ENCODE peak calls at places on chromosome 17, in six cellular contexts. K is fibroblast of the aortic adventitia, W is AG04450, F is hepatocyte, P is uterus, O is DND-41. N is an unnamed sample.

GRCh38 chr17:5485270-5486205 is at the start of gene DERL2:
- DNase-seq in K (peak), W (no peak), F (peak), P (no peak), O (no peak), N (no peak)

GRCh38 chr17:59901604-59902003 is 8.7 kb downstream of the RPS6KB1 start:
- DNase-seq in K (no peak), W (no peak), F (no peak), P (no peak), O (no peak), N (no peak)

GRCh38 chr17:59893617-59894100 is 738 bp downstream of the RPS6KB1 start:
- DNase-seq in K (peak), W (no peak), F (peak), P (no peak), O (peak), N (peak)

GRCh38 chr17:28008526-28008925 is 34.0 kb upstream of the NLK start:
- DNase-seq in K (peak), W (peak), F (peak), P (no peak), O (peak), N (peak)

GRCh38 chr17:63171428-63172205 is 205.6 kb downstream of the TANC2 start:
- DNase-seq in K (peak), W (no peak), F (no peak), P (no peak), O (no peak), N (no peak)

GRCh38 chr17:55705847-55706246 is 16.8 kb downstream of the TMEM100 start:
- DNase-seq in K (no peak), W (no peak), F (no peak), P (no peak), O (no peak), N (peak)

GRCh38 chr17:50697076-50697475 is 10.6 kb downstream of the ANKRD40 start:
- DNase-seq in K (no peak), W (no peak), F (no peak), P (no peak), O (no peak), N (no peak)

GRCh38 chr17:29368926-29369325 is 21.2 kb upstream of the TAOK1 start:
- DNase-seq in K (no peak), W (no peak), F (no peak), P (no peak), O (no peak), N (no peak)

GRCh38 chr17:64002658-64003525 is 4.7 kb downstream of the PRR29 start:
- DNase-seq in K (no peak), W (no peak), F (no peak), P (peak), O (no peak), N (no peak)

GRCh38 chr17:61429274-61429673 is 22.9 kb upstream of the TBX4 start:
- DNase-seq in K (no peak), W (no peak), F (no peak), P (no peak), O (no peak), N (no peak)

GRCh38 chr17:68199837-68200688 is 47.8 kb upstream of the AMZ2 start:
- DNase-seq in K (peak), W (no peak), F (no peak), P (no peak), O (no peak), N (no peak)

GRCh38 chr17:62824290-62825135 is 16.4 kb upstream of the MARCHF10 start:
- DNase-seq in K (peak), W (peak), F (peak), P (no peak), O (no peak), N (peak)

GRCh38 chr17:28324776-28325175 is 5.8 kb downstream of the TMEM97 start:
- DNase-seq in K (no peak), W (no peak), F (no peak), P (no peak), O (no peak), N (no peak)

GRCh38 chr17:44804301-44805061 is 25.6 kb downstream of the GJC1 start:
- DNase-seq in K (no peak), W (no peak), F (peak), P (peak), O (no peak), N (no peak)

GRCh38 chr17:67624886-67625656 is 92.7 kb upstream of the NOL11 start:
- DNase-seq in K (no peak), W (no peak), F (no peak), P (no peak), O (no peak), N (no peak)

GRCh38 chr17:51257150-51258081 is 2.4 kb downstream of the MBTD1 start:
- DNase-seq in K (no peak), W (no peak), F (no peak), P (no peak), O (no peak), N (peak)

GRCh38 chr17:14373587-14374259 is 72.8 kb downstream of the HS3ST3B1 start:
- DNase-seq in K (peak), W (no peak), F (peak), P (no peak), O (no peak), N (peak)

GRCh38 chr17:3827124-3827773 is 18.8 kb downstream of the NCBP3 start:
- DNase-seq in K (peak), W (no peak), F (peak), P (peak), O (peak), N (peak)

GRCh38 chr17:66143657-66144282 is 48.2 kb downstream of the CEP112 start:
- DNase-seq in K (no peak), W (no peak), F (no peak), P (no peak), O (no peak), N (no peak)

GRCh38 chr17:60330731-60331130 is 61.2 kb downstream of the USP32 start:
- DNase-seq in K (peak), W (no peak), F (no peak), P (no peak), O (no peak), N (no peak)

GRCh38 chr17:7219812-7220592 is at the start of the genes ACADVL and DLG4:
- DNase-seq in K (peak), W (peak), F (peak), P (peak), O (peak), N (peak)

GRCh38 chr17:4708436-4708835 is 2.0 kb upstream of the ARRB2 start:
- DNase-seq in K (no peak), W (no peak), F (no peak), P (no peak), O (peak), N (no peak)

GRCh38 chr17:60087882-60088669 is 9.4 kb upstream of the HEATR6 start:
- DNase-seq in K (peak), W (no peak), F (peak), P (no peak), O (no peak), N (peak)

GRCh38 chr17:78748048-78748729 is 33.9 kb downstream of the CYTH1 start:
- DNase-seq in K (no peak), W (no peak), F (no peak), P (no peak), O (no peak), N (peak)

GRCh38 chr17:32876414-32877163 is at the start of gene MYO1D:
- DNase-seq in K (no peak), W (no peak), F (peak), P (peak), O (no peak), N (peak)

GRCh38 chr17:50114849-50115357 is 15.1 kb downstream of the SAMD14 start:
- DNase-seq in K (peak), W (no peak), F (peak), P (no peak), O (peak), N (peak)

GRCh38 chr17:51372345-51373004 is 112.1 kb downstream of the UTP18 start:
- DNase-seq in K (peak), W (no peak), F (peak), P (no peak), O (peak), N (peak)

GRCh38 chr17:2084766-2085647 is 30.1 kb downstream of the HIC1 start:
- DNase-seq in K (peak), W (peak), F (peak), P (peak), O (no peak), N (peak)

GRCh38 chr17:49496183-49496865 is 1.2 kb downstream of the NGFR start:
- DNase-seq in K (peak), W (no peak), F (peak), P (peak), O (no peak), N (no peak)

GRCh38 chr17:14042411-14042810 is 26.9 kb upstream of the COX10 start:
- DNase-seq in K (no peak), W (no peak), F (no peak), P (no peak), O (no peak), N (no peak)

GRCh38 chr17:29390856-29391631 is 881 bp downstream of the TAOK1 start:
- DNase-seq in K (no peak), W (no peak), F (peak), P (peak), O (peak), N (peak)

GRCh38 chr17:64209983-64210382 is 53.1 kb downstream of the TEX2 start:
- DNase-seq in K (no peak), W (no peak), F (no peak), P (no peak), O (no peak), N (peak)

GRCh38 chr17:83111516-83112282 is 32.3 kb downstream of the METRNL start:
- DNase-seq in K (no peak), W (no peak), F (no peak), P (no peak), O (no peak), N (no peak)

GRCh38 chr17:63984651-63985386 is 12.1 kb upstream of the SCN4A start:
- DNase-seq in K (peak), W (peak), F (peak), P (peak), O (peak), N (peak)

GRCh38 chr17:47952181-47953021 is 5.3 kb downstream of the PRR15L start:
- DNase-seq in K (no peak), W (no peak), F (peak), P (no peak), O (no peak), N (no peak)

GRCh38 chr17:35449371-35449931 is 885 bp upstream of the SLFN13 start:
- DNase-seq in K (peak), W (no peak), F (peak), P (no peak), O (no peak), N (no peak)

GRCh38 chr17:78960945-78961344 is 18.8 kb downstream of the LGALS3BP start:
- DNase-seq in K (peak), W (no peak), F (no peak), P (no peak), O (no peak), N (no peak)

GRCh38 chr17:83183951-83184506 is 104.6 kb downstream of the METRNL start:
- DNase-seq in K (no peak), W (no peak), F (no peak), P (peak), O (peak), N (no peak)

GRCh38 chr17:8022358-8023038 is 16.4 kb upstream of the ALOX15B start:
- DNase-seq in K (no peak), W (no peak), F (no peak), P (no peak), O (no peak), N (peak)

GRCh38 chr17:38706625-38707298 is 1.7 kb downstream of the MLLT6 start:
- DNase-seq in K (no peak), W (no peak), F (peak), P (no peak), O (no peak), N (no peak)

DNA sequence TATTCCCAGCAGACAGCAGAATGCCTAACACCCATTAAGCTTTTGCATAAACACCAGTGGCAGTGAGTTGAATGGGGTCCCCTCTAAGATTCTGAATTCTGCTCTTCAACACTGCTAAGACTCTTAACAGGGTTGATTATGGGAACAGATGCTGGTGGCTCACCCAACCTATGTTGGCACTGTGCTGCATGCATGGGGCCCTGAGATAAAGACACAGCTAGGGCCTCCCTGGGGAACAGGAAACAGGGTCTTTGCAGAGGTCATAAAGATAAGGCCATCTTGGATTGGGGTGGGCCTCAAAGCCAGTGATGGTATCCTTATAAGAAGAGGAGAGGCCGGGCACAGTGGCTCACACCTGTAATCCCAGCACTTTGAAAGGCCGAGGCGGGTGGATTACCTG is 190.8 kb downstream of the SLC39A11 start:
- DNase-seq in K (no peak), W (no peak), F (no peak), P (no peak), O (no peak), N (no peak)
- H3K4me3 ChIP-seq in K (no peak), W (no peak), F (no peak), P (no peak), O (no peak), N (no peak)

GRCh38 chr17:31297090-31297489 is at the start of gene OMG:
- DNase-seq in K (no peak), W (no peak), F (no peak), P (no peak), O (no peak), N (no peak)
- H3K4me3 ChIP-seq in K (no peak), W (no peak), F (no peak), P (no peak), O (no peak), N (no peak)

GRCh38 chr17:75722542-75723095 is 1.4 kb downstream of the ITGB4 start:
- DNase-seq in K (no peak), W (no peak), F (no peak), P (no peak), O (no peak), N (no peak)

GRCh38 chr17:75720656-75721462 is at the start of gene ITGB4:
- DNase-seq in K (no peak), W (no peak), F (peak), P (no peak), O (peak), N (peak)

GRCh38 chr17:75723201-75723930 is 2.1 kb downstream of the ITGB4 start:
- DNase-seq in K (no peak), W (no peak), F (peak), P (no peak), O (no peak), N (peak)

GRCh38 chr17:75721463-75722011 is 278 bp downstream of the ITGB4 start:
- DNase-seq in K (no peak), W (no peak), F (no peak), P (no peak), O (no peak), N (no peak)

DNA sequence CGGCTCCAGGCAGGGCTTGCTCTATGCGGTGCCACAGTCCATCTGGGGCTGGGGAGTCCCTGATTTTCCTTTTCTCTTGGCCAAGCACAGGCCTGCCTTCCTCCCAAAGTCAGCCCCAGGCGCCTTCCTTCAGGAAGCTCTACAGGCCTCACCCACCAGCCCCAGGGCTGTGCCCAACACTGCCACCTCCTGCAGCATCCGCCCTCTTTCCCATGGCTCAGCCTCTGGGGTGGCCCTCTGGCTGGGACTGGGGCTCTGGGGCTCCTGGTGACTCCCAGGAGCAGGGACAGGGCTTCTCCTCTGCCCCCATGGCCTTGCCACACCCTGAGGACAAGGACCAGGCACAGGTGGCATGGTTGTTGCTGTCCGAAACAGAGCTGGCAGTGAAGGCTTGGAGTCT is 817 bp downstream of the ITGB4 start:
- DNase-seq in K (no peak), W (no peak), F (no peak), P (no peak), O (no peak), N (no peak)
- H3K4me3 ChIP-seq in K (no peak), W (no peak), F (peak), P (peak), O (no peak), N (peak)

GRCh38 chr17:72588561-72588960 is 467.7 kb downstream of the SOX9 start:
- DNase-seq in K (no peak), W (no peak), F (no peak), P (no peak), O (no peak), N (no peak)
- H3K4me3 ChIP-seq in K (no peak), W (peak), F (peak), P (no peak), O (no peak), N (peak)

GRCh38 chr17:81403040-81403467 is 7.8 kb downstream of the BAHCC1 start:
- DNase-seq in K (peak), W (no peak), F (no peak), P (no peak), O (no peak), N (no peak)
- H3K4me3 ChIP-seq in K (no peak), W (no peak), F (no peak), P (no peak), O (no peak), N (no peak)

DNA sequence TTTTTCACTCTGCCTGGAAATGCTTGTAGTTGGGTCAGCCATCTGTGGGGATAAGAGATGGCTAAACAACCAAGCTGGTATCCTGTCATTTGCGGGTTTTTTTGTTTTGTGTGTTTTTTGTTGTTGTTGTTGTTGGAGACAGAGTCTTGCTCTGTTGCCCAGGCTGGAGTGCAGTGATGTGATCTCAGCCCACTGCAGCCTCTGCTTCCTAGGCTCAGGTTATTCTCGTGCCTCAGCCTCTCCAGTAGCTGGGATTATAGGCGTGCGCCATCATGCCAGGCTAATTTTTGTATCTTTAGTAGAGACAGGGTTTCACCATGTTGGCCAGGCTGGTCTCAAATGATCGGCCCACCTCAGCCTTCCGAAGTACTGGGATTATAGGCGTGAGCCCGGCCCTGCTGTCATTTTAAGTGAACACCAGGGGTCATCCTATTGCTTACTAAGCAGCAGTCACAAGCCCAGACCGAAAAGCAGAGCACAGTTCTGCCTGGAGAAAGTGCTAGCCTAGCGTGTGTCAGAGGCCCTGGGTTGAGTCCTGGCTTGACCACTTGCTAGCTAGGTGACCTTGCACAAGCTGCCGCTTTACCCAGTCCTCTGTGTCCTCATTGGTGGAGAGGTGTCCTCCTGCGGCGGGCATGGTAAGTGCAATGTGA is 4.6 kb downstream of the SMCR8 start:
- DNase-seq in K (peak), W (peak), F (peak), P (no peak), O (peak), N (peak)
- H3K4me3 ChIP-seq in K (peak), W (peak), F (no peak), P (no peak), O (no peak), N (no peak)

DNA sequence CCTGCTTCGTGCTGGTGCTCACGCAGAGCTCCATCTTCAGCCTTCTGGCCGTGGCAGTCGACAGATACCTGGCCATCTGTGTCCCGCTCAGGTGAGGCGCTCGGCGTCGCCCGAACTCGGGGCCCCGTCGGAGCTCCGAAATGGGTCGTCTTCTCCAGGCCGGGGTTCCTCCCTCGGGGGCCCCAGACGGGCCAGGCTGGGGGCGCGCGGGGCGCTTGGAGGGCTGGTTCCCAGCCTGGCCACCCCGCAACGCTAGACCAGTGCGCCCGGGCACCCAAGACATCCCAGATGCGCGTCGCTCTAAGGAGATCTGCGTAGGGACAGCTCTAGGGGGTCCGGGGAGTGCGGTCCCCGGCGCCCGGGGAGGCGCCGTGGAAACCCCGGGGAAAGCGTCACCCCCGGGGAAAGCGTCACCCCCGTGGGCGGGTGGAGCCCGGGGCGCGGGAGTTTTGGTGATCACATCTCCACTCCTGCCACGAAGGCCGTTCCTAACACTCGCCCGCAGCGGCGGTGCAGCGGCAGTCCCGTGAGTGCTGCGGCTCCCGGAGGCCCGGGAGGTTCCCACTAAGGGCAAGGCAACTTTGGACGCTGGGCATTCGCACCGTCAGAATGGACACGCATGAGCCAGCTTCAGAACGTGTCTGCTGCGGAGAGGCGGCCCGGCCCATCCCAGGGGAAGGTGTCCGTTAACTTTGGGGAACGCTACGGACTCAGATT is 721 bp downstream of the ADORA2B start:
- DNase-seq in K (peak), W (no peak), F (no peak), P (no peak), O (no peak), N (no peak)
- H3K4me3 ChIP-seq in K (peak), W (peak), F (peak), P (peak), O (no peak), N (peak)

GRCh38 chr17:76138896-76139248 is 2.2 kb downstream of the FOXJ1 start:
- DNase-seq in K (no peak), W (no peak), F (no peak), P (no peak), O (no peak), N (no peak)
- H3K4me3 ChIP-seq in K (no peak), W (no peak), F (no peak), P (no peak), O (no peak), N (no peak)

N was measured in bronchial epithelial cell.